ENCODE peak calls at places on chromosome 4, in four cellular contexts. R is breast epithelium; G is CD4-positive, alpha-beta T cell; Z is right lobe of liver. I is an unnamed sample.

GRCh38 chr4:98749206-98749605 is 90.8 kb upstream of the TSPAN5 start:
- DNase-seq in R (no peak), G (no peak), Z (no peak), I (no peak)

GRCh38 chr4:16914208-16914607 is 15.8 kb upstream of the LDB2 start:
- DNase-seq in Z (no peak), G (no peak), R (no peak), I (no peak)

GRCh38 chr4:168486961-168487820 is 6.9 kb upstream of the DDX60L start:
- DNase-seq in G (no peak), R (no peak), Z (no peak), I (peak; percentile 12)

GRCh38 chr4:161466321-161466720 is 697.5 kb downstream of the FSTL5 start:
- DNase-seq in G (no peak), R (no peak), Z (no peak), I (no peak)

GRCh38 chr4:14961292-14961691 is 41.0 kb upstream of the CPEB2 start:
- DNase-seq in G (no peak), Z (no peak), R (no peak), I (no peak)

GRCh38 chr4:40000711-40001110 is 23.0 kb upstream of the PDS5A start:
- DNase-seq in G (no peak), R (no peak), Z (no peak), I (no peak)

GRCh38 chr4:17687237-17687857 is 72.9 kb downstream of the MED28 start:
- DNase-seq in Z (no peak), R (no peak), G (no peak), I (no peak)

GRCh38 chr4:80237992-80238391 is 28.5 kb upstream of the FGF5 start:
- DNase-seq in Z (no peak), R (no peak), G (no peak), I (no peak)

GRCh38 chr4:142846105-142846728 is at the start of gene INPP4B:
- DNase-seq in R (no peak), Z (peak; percentile 23), G (peak; percentile 33), I (peak; percentile 58)

GRCh38 chr4:93633721-93634120 is 194.8 kb upstream of the ATOH1 start:
- DNase-seq in G (no peak), R (no peak), Z (no peak), I (no peak)

GRCh38 chr4:31089815-31090214 is 369.6 kb downstream of the PCDH7 start:
- DNase-seq in Z (no peak), R (no peak), G (no peak), I (no peak)

GRCh38 chr4:22850630-22851029 is 157.9 kb downstream of the GBA3 start:
- DNase-seq in Z (no peak), G (no peak), R (no peak), I (no peak)

GRCh38 chr4:156111706-156112105 is 158.0 kb upstream of the CTSO start:
- DNase-seq in Z (no peak), G (no peak), R (no peak), I (no peak)

GRCh38 chr4:156113138-156113537 is 159.5 kb upstream of the CTSO start:
- DNase-seq in G (no peak), R (no peak), Z (no peak), I (no peak)

DNA sequence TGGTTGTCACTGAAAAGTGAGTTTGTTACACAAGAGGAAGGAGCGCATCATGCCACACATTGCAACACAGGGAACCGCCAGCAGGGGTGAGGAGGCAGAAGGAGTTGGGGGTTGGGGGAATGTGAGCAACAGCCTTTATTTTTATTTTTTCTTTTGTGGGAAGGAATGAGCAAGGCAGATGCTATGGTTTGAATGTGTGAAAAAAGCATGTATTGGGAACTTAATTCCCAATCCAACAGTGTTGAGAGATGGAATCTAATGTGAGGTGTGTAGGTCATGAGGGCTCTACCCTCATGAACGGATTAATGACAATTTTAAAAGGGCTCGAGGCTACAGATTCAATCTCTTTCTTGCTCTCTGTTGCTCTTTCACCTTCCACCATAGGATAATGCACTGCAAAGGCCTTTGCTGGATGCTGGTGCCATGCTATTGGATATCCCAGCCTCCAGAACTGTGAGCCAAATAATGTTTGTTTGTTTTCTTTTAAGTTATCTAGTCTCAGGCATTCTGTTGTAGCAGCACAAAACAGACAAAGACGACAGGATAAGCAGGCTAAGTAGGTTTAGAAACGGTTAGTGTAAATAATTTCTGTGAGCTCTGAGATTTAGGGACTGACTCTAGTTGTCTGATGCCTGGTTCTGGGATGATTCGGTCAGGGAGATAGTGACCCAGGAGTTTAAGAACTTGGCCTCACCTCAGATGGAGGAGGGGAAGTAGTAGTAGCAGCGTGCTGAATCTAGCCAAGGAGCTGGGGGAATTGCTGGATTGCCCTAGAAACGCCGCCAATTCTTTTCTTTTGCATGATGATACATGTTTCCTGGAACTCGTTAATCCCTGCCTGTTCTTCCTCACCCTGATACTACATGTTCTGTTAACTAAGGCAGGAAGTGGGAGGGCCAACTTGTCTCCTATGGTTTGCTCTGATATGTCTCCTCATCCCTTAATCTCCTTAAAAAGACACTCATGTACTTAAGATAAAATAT is 156.6 kb upstream of the CTSO start:
- DNase-seq in Z (no peak), R (no peak), G (no peak), I (no peak)
- TF ChIP-seq CTCF in Z (no peak), R (no peak), G (no peak), I (no peak)

GRCh38 chr4:121514443-121514842 is 133.6 kb upstream of the QRFPR start:
- DNase-seq in R (no peak), G (no peak), Z (no peak), I (no peak)
- TF ChIP-seq CTCF in R (no peak), G (no peak), Z (no peak), I (no peak)

GRCh38 chr4:102501635-102502382 is 650 bp downstream of the NFKB1 start:
- DNase-seq in Z (peak; percentile 76), G (peak; percentile 49), R (peak; percentile 85), I (peak; percentile 69)
- TF ChIP-seq CTCF in Z (no peak), G (no peak), R (no peak), I (no peak)

GRCh38 chr4:167419468-167420133 is 185.3 kb upstream of the SPOCK3 start:
- DNase-seq in Z (no peak), R (no peak), G (no peak), I (no peak)
- TF ChIP-seq CTCF in Z (no peak), R (no peak), G (no peak), I (no peak)

GRCh38 chr4:92091335-92091734 is 212.4 kb upstream of the GRID2 start:
- DNase-seq in G (no peak), R (no peak), Z (no peak), I (no peak)
- TF ChIP-seq CTCF in G (no peak), R (no peak), Z (peak; percentile 9), I (no peak)

GRCh38 chr4:137529432-137529831 is 2.9 kb downstream of the PCDH18 start:
- DNase-seq in Z (no peak), R (no peak), G (no peak), I (no peak)
- TF ChIP-seq CTCF in Z (no peak), R (no peak), G (no peak), I (no peak)